ENCODE peak calls at places on chromosome 22, in five cellular contexts. R, W, S, A and H are unnamed samples.

GRCh38 chr22:42397332-42398246 is 34.6 kb downstream of the NFAM1 start:
- DNase-seq in R (no peak), W (no peak), S (no peak), A (no peak), H (no peak)

GRCh38 chr22:16966251-16966650 is 41.8 kb downstream of the GAB4 start:
- DNase-seq in R (no peak), W (no peak), S (no peak), A (no peak), H (no peak)

GRCh38 chr22:29724843-29725242 is 5.0 kb downstream of the CABP7 start:
- DNase-seq in R (no peak), W (no peak), S (no peak), A (no peak), H (no peak)

GRCh38 chr22:43136255-43136654 is 6.9 kb downstream of the MCAT start:
- DNase-seq in R (no peak), W (no peak), S (peak), A (no peak), H (peak)

GRCh38 chr22:35984183-35984710 is 44.4 kb downstream of the RBFOX2 start:
- DNase-seq in R (no peak), W (no peak), S (no peak), A (no peak), H (no peak)

GRCh38 chr22:44351685-44352377 is 39.1 kb upstream of the SHISAL1 start:
- DNase-seq in R (peak), W (no peak), S (peak), A (peak), H (peak)

GRCh38 chr22:30314918-30315317 is 11.8 kb downstream of the TBC1D10A start:
- DNase-seq in R (no peak), W (no peak), S (no peak), A (peak), H (peak)

GRCh38 chr22:41256254-41256897 is 15.6 kb upstream of the CHADL start:
- DNase-seq in R (no peak), W (no peak), S (no peak), A (peak), H (peak)

GRCh38 chr22:21876486-21877176 is 9.2 kb upstream of the MAPK1 start:
- DNase-seq in R (no peak), W (no peak), S (no peak), A (no peak), H (peak)

GRCh38 chr22:47143249-47143938 is 380.9 kb downstream of the TBC1D22A start:
- DNase-seq in R (no peak), W (no peak), S (no peak), A (no peak), H (no peak)

GRCh38 chr22:43829904-43830851 is 18.1 kb upstream of the EFCAB6 start:
- DNase-seq in R (no peak), W (no peak), S (no peak), A (no peak), H (no peak)

GRCh38 chr22:42714768-42715430 is 5.8 kb downstream of the A4GALT start:
- DNase-seq in R (no peak), W (no peak), S (no peak), A (peak), H (no peak)

GRCh38 chr22:36352775-36353507 is 34.8 kb downstream of the MYH9 start:
- DNase-seq in R (no peak), W (no peak), S (no peak), A (no peak), H (no peak)

GRCh38 chr22:22516992-22517391 is 3.1 kb downstream of the ZNF280A start:
- DNase-seq in R (no peak), W (no peak), S (no peak), A (no peak), H (no peak)

GRCh38 chr22:31509041-31509440 is 12.7 kb downstream of the SFI1 start:
- DNase-seq in R (no peak), W (no peak), S (no peak), A (no peak), H (no peak)

GRCh38 chr22:29621761-29622526 is 18.5 kb downstream of the NF2 start:
- DNase-seq in R (no peak), W (no peak), S (no peak), A (peak), H (peak)

GRCh38 chr22:41009222-41009948 is 58.2 kb downstream of the RBX1 start:
- DNase-seq in R (no peak), W (no peak), S (no peak), A (no peak), H (no peak)

GRCh38 chr22:29524440-29525191 is 28.9 kb downstream of the THOC5 start:
- DNase-seq in R (peak), W (no peak), S (peak), A (peak), H (peak)

GRCh38 chr22:22754961-22755777 is 110.8 kb downstream of the GGTLC2 start:
- DNase-seq in R (no peak), W (no peak), S (no peak), A (no peak), H (no peak)

GRCh38 chr22:36010913-36011312 is 17.7 kb downstream of the RBFOX2 start:
- DNase-seq in R (no peak), W (no peak), S (no peak), A (no peak), H (peak)

GRCh38 chr22:47784991-47785390 is 1022.5 kb downstream of the TBC1D22A start:
- DNase-seq in R (no peak), W (no peak), S (no peak), A (no peak), H (no peak)

DNA sequence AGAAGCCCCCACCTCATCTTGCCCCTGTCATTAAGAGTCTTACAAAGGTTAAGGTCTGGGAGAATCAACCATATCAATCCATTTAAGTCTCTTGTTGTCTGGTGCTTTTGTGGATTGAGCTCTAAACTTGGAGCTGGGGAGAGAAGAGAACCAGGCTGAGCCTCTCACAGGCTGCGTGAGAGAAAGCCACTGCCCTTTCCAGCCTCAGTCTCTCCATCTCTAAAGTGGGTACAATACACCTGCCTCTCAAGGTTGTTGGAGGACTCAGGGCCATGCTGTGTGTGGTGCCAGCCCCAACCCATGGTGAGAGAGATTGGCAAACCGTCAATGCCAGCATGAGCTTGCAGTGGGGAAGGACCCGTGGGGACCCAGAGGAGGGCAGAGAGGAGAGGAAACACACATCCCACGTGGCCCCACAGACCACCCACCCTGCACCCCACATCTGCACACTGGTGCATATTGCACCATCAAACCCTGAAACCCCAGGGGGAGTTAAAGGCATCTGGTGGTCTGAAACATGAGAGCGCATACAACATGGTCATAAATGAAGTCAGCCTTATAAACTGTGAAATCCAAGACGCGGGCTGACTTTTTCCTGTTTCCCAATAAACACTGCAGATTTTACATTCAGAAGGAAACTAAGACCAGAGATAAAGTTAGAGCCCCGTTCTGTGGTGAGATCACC is 27.5 kb upstream of the FBLN1 start:
- DNase-seq in R (no peak), W (no peak), S (no peak), A (no peak), H (no peak)
- H2AK5ac ChIP-seq in R (no peak), W (no peak), S (no peak), A (peak), H (no peak)

GRCh38 chr22:19661156-19661555 is 53.1 kb upstream of the SEPTIN5 start:
- DNase-seq in R (no peak), W (no peak), S (no peak), A (no peak), H (no peak)
- H2BK12ac ChIP-seq in R (no peak), W (no peak), S (no peak), A (no peak), H (no peak)

DNA sequence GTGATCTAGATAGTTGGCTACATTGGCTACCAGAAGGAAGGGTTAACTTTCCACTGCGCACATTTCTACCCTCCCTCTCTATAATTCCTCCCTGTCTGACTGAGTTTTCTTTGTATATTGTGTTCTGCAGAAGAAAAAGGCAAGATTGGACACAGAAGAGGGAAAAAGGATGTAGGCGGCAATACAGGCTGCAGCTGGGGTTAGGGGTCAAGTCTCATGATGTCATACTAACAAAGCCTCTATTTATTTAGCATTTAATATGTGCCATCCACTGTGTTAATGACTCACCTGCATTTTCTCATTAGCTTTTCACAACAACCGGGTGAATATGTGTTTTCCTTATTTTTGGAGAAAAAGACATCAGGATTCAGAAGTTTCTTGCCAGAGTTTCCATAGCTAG is 2.0 kb downstream of the FAM83F start:
- DNase-seq in R (no peak), W (no peak), S (no peak), A (no peak), H (peak)
- H3K27ac ChIP-seq in R (no peak), W (no peak), S (no peak), A (no peak), H (no peak)

GRCh38 chr22:38271101-38271500 is 1.7 kb downstream of the TMEM184B start:
- DNase-seq in R (no peak), W (no peak), S (peak), A (no peak), H (no peak)
- H2AK5ac ChIP-seq in R (no peak), W (no peak), S (no peak), A (no peak), H (peak)

DNA sequence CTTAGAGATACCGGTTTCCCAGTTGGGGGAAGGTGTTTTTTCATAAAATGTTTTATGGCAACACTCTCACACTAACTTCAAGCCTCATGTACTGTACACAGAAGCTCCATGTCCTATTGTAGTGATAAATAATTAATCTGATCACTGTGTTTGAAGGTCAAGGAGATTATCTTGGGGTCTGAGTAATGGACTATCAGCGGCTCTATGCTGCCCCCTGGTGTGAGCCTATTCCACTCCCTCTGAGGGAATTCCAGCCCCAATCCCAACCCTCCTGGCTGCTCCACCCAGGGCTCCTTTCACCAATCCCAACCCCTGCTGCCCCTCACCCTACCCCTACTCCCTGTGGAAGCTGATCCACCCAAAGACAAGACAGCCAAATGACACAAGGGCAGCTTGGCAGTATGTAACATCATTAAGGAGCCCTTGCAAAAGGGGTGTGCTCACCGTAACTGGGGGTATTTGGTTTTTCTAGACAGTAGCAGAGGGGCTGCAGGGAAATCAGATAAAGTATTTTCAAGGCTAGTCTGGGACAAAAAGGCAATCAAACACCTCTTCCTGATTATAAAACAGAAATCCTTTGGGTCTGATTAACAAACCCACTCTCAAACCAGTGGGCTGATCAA is 22.3 kb downstream of the HPS4 start:
- DNase-seq in R (peak), W (peak), S (peak), A (peak), H (peak)
- H2BK12ac ChIP-seq in R (no peak), W (no peak), S (no peak), A (no peak), H (no peak)

GRCh38 chr22:28115426-28115825 is 196.4 kb upstream of the PITPNB start:
- DNase-seq in R (no peak), W (no peak), S (no peak), A (no peak), H (no peak)
- H3K27ac ChIP-seq in R (no peak), W (no peak), S (no peak), A (no peak), H (peak)

GRCh38 chr22:23826510-23827350 is 12.1 kb downstream of the DERL3 start:
- DNase-seq in R (no peak), W (no peak), S (no peak), A (peak), H (peak)
- H2AK5ac ChIP-seq in R (no peak), W (peak), S (no peak), A (peak), H (peak)

GRCh38 chr22:50177537-50178470 is 7.3 kb downstream of the PANX2 start:
- DNase-seq in R (no peak), W (no peak), S (peak), A (no peak), H (no peak)

GRCh38 chr22:50178471-50178864 is 7.2 kb upstream of the TRABD start:
- DNase-seq in R (no peak), W (no peak), S (no peak), A (no peak), H (no peak)

GRCh38 chr22:50175921-50176849 is 5.7 kb downstream of the PANX2 start:
- DNase-seq in R (no peak), W (no peak), S (no peak), A (no peak), H (no peak)

GRCh38 chr22:50175191-50175461 is 4.6 kb downstream of the PANX2 start:
- DNase-seq in R (no peak), W (no peak), S (no peak), A (no peak), H (no peak)

GRCh38 chr22:50176850-50177536 is 6.5 kb downstream of the PANX2 start:
- DNase-seq in R (no peak), W (no peak), S (no peak), A (no peak), H (no peak)
- H2BK12ac ChIP-seq in R (peak), W (peak), S (no peak), A (no peak), H (no peak)

GRCh38 chr22:24595228-24595627 is 2.4 kb upstream of the LRRC75B start:
- DNase-seq in R (no peak), W (no peak), S (no peak), A (no peak), H (no peak)

GRCh38 chr22:24594569-24595120 is 1.8 kb upstream of the LRRC75B start:
- DNase-seq in R (no peak), W (no peak), S (no peak), A (no peak), H (no peak)

GRCh38 chr22:24592144-24592845 is 578 bp downstream of the LRRC75B start:
- DNase-seq in R (no peak), W (peak), S (peak), A (no peak), H (peak)

GRCh38 chr22:24592846-24593809 is at the start of gene LRRC75B:
- DNase-seq in R (peak), W (peak), S (peak), A (peak), H (peak)

DNA sequence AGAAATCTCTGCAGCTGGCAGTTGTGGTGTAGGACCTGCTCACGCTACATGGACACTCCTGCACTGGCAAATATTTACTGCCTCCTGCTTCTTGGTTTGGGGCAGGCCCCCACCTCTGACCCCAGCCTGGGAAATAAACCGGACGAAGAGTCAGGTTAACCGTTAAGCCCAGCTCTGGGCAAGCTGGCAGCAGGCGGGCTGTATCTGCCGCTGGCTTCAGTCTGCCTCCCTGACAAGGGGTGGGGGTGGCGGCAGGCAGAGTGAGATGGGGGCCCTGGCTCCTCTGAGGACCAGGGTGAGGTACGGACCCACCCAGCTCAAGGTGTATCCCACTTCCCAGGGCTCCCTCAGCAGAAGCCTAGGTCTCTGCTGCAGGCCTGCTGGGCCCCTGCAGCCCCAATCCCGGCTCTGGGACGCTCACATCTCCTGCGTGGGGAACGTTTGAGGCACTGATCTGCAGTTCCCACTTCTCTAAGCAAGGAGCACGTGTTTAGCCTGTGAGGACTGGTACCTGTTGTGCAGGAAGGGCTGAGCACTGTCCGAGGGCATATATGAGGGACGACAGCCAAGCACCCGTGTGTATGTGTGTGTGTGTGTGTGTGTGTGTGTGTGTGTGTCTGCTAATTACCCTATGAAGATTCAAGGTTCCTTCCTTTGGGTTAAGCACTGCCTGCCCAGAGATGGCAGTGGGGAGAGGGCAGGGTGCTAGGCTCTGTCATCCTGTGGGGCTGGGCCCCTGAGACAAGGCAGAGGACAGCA is 1.1 kb upstream of the LRRC75B start:
- DNase-seq in R (no peak), W (no peak), S (no peak), A (no peak), H (no peak)
- H3K27ac ChIP-seq in R (no peak), W (no peak), S (no peak), A (no peak), H (no peak)

GRCh38 chr22:28410050-28410816 is 269.4 kb downstream of the TTC28 start:
- DNase-seq in R (no peak), W (no peak), S (no peak), A (no peak), H (peak)

GRCh38 chr22:28411125-28411524 is 268.5 kb downstream of the TTC28 start:
- DNase-seq in R (no peak), W (no peak), S (no peak), A (no peak), H (no peak)

GRCh38 chr22:28417426-28417825 is 262.2 kb downstream of the TTC28 start:
- DNase-seq in R (no peak), W (no peak), S (no peak), A (no peak), H (no peak)

GRCh38 chr22:28414017-28414416 is 265.6 kb downstream of the TTC28 start:
- DNase-seq in R (no peak), W (no peak), S (no peak), A (no peak), H (no peak)

DNA sequence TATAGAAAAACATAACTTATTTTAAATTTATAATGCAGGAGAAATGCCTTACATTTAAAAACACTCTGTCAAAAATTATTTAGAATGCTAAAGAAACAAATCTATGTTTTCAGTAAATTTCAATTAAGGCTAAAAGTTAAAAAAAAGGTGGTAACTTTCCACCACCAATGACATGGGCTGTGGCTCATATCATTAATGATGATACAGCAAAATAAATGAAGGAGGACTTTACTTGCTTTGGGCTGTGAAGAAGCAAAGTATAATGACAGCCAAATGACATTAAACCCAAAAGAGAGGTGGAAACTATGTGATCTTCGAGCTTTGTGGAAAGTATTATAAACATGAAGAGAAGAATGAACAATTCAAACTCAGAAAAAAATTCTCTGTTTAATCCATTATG is 266.0 kb downstream of the TTC28 start:
- DNase-seq in R (no peak), W (no peak), S (no peak), A (no peak), H (no peak)
- H2AK5ac ChIP-seq in R (no peak), W (no peak), S (no peak), A (no peak), H (no peak)